ENCODE peak calls at places on chromosome 6, in seven cellular contexts. Q is spleen, I is tibial nerve, T is H1, K is transverse colon, Y is uterus, J is heart left ventricle. C is an unnamed sample.

GRCh38 chr6:147909645-147910044 is 401.2 kb downstream of the SAMD5 start:
- DNase-seq in Q (no peak), I (no peak), T (no peak), K (no peak), Y (no peak), J (no peak), C (no peak)

GRCh38 chr6:13334953-13335352 is 6.6 kb upstream of the TBC1D7 start:
- DNase-seq in Q (no peak), I (no peak), T (no peak), K (no peak), Y (no peak), J (peak), C (no peak)

GRCh38 chr6:168888786-168889345 is 364.8 kb downstream of the THBS2 start:
- DNase-seq in Q (no peak), I (no peak), T (no peak), K (no peak), Y (no peak), J (no peak), C (no peak)

GRCh38 chr6:153117986-153118886 is 12.8 kb downstream of the RGS17 start:
- DNase-seq in Q (no peak), I (no peak), T (no peak), K (no peak), Y (no peak), J (no peak), C (no peak)

GRCh38 chr6:158870418-158870957 is 51.3 kb upstream of the EZR start:
- DNase-seq in Q (no peak), I (no peak), T (no peak), K (no peak), Y (no peak), J (no peak), C (no peak)

GRCh38 chr6:1820165-1820564 is 210.4 kb downstream of the FOXC1 start:
- DNase-seq in Q (no peak), I (no peak), T (no peak), K (no peak), Y (no peak), J (no peak), C (no peak)

GRCh38 chr6:35687658-35688604 is 784 bp downstream of the FKBP5 start:
- DNase-seq in Q (peak), I (peak), T (peak), K (peak), Y (peak), J (peak), C (peak)

GRCh38 chr6:118537579-118537978 is 10.5 kb upstream of the PLN start:
- DNase-seq in Q (no peak), I (no peak), T (no peak), K (no peak), Y (no peak), J (no peak), C (no peak)

GRCh38 chr6:94349227-94349626 is 929.9 kb upstream of the EPHA7 start:
- DNase-seq in Q (no peak), I (no peak), T (no peak), K (no peak), Y (no peak), J (no peak), C (no peak)

GRCh38 chr6:145352382-145353080 is 382.8 kb downstream of the EPM2A start:
- DNase-seq in Q (no peak), I (no peak), T (no peak), K (no peak), Y (no peak), J (no peak), C (no peak)

GRCh38 chr6:1131285-1132079 is 180.4 kb upstream of the FOXQ1 start:
- DNase-seq in Q (no peak), I (no peak), T (no peak), K (no peak), Y (no peak), J (peak), C (peak)

GRCh38 chr6:5813625-5814027 is 193.1 kb downstream of the NRN1 start:
- DNase-seq in Q (no peak), I (no peak), T (no peak), K (no peak), Y (no peak), J (no peak), C (no peak)

GRCh38 chr6:127083231-127084015 is 35.0 kb upstream of the RSPO3 start:
- DNase-seq in Q (no peak), I (no peak), T (no peak), K (no peak), Y (no peak), J (no peak), C (no peak)

GRCh38 chr6:44925100-44925739 is 402.9 kb upstream of the RUNX2 start:
- DNase-seq in Q (no peak), I (no peak), T (no peak), K (no peak), Y (no peak), J (no peak), C (no peak)

GRCh38 chr6:25448965-25449538 is 169.9 kb downstream of the CARMIL1 start:
- DNase-seq in Q (no peak), I (no peak), T (no peak), K (no peak), Y (no peak), J (no peak), C (no peak)

GRCh38 chr6:72976389-72976900 is 248.9 kb downstream of the KHDC1L start:
- DNase-seq in Q (no peak), I (no peak), T (no peak), K (no peak), Y (no peak), J (no peak), C (no peak)

GRCh38 chr6:142246960-142247359 is 54.8 kb upstream of the ADGRG6 start:
- DNase-seq in Q (no peak), I (no peak), T (no peak), K (no peak), Y (no peak), J (no peak), C (no peak)

GRCh38 chr6:108587258-108588059 is 26.7 kb downstream of the FOXO3 start:
- DNase-seq in Q (no peak), I (no peak), T (no peak), K (no peak), Y (peak), J (peak), C (no peak)

GRCh38 chr6:89347825-89348224 is 4.7 kb downstream of the UBE2J1 start:
- DNase-seq in Q (no peak), I (no peak), T (no peak), K (no peak), Y (no peak), J (peak), C (no peak)

GRCh38 chr6:34272022-34272926 is 23.5 kb upstream of the SMIM29 start:
- DNase-seq in Q (peak), I (no peak), T (peak), K (no peak), Y (no peak), J (peak), C (no peak)
- TF ChIP-seq CTCF in Q (no peak), I (no peak), T (peak), K (no peak), Y (no peak), J (no peak), C (no peak)

DNA sequence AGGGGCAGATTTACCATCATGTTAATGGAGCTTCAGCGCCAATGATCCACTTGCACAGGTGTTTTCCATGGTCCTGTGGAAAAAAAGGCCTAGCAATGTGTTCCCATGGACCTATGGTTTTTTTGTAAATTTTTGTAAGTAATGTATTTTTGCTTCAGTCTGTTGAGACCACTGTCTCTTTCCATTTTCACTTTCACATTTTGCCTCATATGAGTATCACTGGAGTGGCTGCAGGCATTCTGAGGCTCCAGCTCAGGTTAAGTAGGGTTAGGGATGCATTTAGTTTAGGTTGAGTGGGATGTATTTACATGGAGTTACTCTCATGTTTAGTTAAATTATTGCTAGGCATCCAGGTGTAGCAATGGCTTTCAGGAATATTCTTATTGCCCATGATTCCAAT is 19.2 kb upstream of the LMBRD1 start:
- DNase-seq in Q (no peak), I (no peak), T (no peak), K (no peak), Y (no peak), J (no peak), C (no peak)
- H3K4me3 ChIP-seq in Q (no peak), I (no peak), T (no peak), K (no peak), Y (no peak), J (no peak), C (no peak)

GRCh38 chr6:125931733-125932450 is 24.7 kb upstream of the HINT3 start:
- DNase-seq in Q (no peak), I (no peak), T (no peak), K (no peak), Y (no peak), J (no peak), C (no peak)
- TF ChIP-seq POLR2A in Q (no peak), I (no peak), T (no peak), K (no peak), Y (no peak), J (no peak), C (no peak)

DNA sequence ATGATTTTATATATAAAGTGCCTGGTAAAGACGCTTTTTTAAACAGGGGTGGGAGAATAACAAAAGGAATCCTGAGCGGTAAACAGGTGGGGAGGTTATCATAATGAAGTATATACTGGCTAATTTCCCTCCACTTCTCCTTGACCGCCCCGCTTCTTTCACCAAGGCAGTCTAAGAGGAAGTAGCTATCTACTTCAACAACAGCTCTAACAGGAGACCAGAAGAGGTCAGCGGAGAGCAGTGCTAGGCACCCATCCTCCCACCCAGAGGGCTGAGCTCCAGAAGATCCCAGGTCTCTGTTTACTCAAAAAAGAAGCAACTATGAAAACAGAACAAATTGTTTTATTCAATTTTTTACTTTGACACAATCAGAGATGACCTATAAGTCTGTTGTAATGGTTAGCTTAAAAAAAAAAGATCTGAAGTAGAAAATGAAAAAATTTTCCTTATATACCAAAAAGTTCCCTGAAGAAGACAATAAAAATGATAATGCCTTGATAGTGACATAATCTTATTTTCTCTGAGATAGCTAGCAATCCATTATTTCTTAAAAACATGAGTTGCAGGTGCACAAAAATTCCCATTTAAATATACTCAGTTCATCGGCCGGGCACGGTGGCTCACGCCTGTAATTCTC is 141.1 kb downstream of the PDSS2 start:
- DNase-seq in Q (peak), I (peak), T (peak), K (peak), Y (peak), J (peak), C (peak)
- TF ChIP-seq CTCF in Q (no peak), I (peak), T (peak), K (peak), Y (peak), J (peak), C (peak)

GRCh38 chr6:165749163-165749562 is 86.1 kb upstream of the PDE10A start:
- DNase-seq in Q (no peak), I (no peak), T (no peak), K (no peak), Y (no peak), J (no peak), C (no peak)
- H3K4me3 ChIP-seq in Q (no peak), I (no peak), T (no peak), K (no peak), Y (no peak), J (no peak), C (no peak)

GRCh38 chr6:18155273-18155863 is at the start of gene KDM1B:
- DNase-seq in Q (peak), I (peak), T (no peak), K (peak), Y (peak), J (peak), C (no peak)

GRCh38 chr6:18153311-18153703 is 1.6 kb downstream of the TPMT start:
- DNase-seq in Q (no peak), I (no peak), T (no peak), K (no peak), Y (no peak), J (no peak), C (no peak)

GRCh38 chr6:18155864-18156396 is 708 bp downstream of the KDM1B start:
- DNase-seq in Q (peak), I (peak), T (peak), K (peak), Y (peak), J (peak), C (peak)

GRCh38 chr6:18151801-18152200 is 3.1 kb downstream of the TPMT start:
- DNase-seq in Q (no peak), I (no peak), T (no peak), K (no peak), Y (no peak), J (no peak), C (no peak)

GRCh38 chr6:18154507-18155272 is at the start of gene TPMT:
- DNase-seq in Q (peak), I (no peak), T (peak), K (peak), Y (peak), J (peak), C (peak)
- TF ChIP-seq POLR2A in Q (peak), I (peak), T (peak), K (peak), Y (peak), J (no peak), C (peak)

GRCh38 chr6:4316867-4317400 is 181.6 kb upstream of the ECI2 start:
- DNase-seq in Q (no peak), I (peak), T (no peak), K (peak), Y (peak), J (peak), C (no peak)

GRCh38 chr6:4309540-4309939 is 174.2 kb upstream of the ECI2 start:
- DNase-seq in Q (no peak), I (no peak), T (no peak), K (no peak), Y (no peak), J (no peak), C (no peak)

GRCh38 chr6:4311976-4312860 is 176.8 kb upstream of the ECI2 start:
- DNase-seq in Q (no peak), I (no peak), T (no peak), K (no peak), Y (no peak), J (no peak), C (no peak)

GRCh38 chr6:4314201-4314707 is 178.9 kb upstream of the ECI2 start:
- DNase-seq in Q (no peak), I (no peak), T (no peak), K (no peak), Y (no peak), J (no peak), C (no peak)

DNA sequence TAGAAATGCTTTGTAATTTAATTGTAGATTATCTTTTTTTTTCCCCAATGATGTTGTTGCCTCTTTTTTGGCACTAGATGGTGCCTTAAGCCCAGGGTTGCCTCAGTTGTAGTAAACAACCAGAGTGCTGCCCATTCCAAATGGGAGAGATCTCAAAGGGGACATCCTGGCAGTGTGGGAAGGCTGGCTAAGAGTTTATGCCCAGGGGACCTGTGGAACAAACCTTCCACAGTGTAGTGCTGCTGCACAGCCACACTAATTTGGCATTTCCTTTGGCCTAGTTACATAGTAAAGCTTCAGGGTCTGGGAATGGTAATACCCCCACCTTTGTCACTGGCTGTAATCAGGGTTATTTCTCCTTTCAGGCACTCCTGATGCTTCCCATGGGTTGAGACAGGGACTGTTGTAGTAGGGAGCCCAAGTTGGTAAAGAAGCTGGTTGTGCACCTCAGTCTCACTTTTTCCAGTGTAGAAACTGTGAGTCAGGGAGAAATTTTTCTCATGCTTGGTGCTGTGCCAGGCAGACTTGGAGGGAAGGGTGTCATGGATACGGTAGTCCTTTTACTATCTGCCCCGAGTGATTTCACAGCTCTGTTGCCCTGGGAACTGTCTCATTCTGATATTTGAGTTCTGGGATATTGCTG is 177.8 kb upstream of the ECI2 start:
- DNase-seq in Q (no peak), I (no peak), T (no peak), K (peak), Y (peak), J (peak), C (no peak)
- TF ChIP-seq CTCF in Q (no peak), I (peak), T (peak), K (peak), Y (no peak), J (peak), C (no peak)

DNA sequence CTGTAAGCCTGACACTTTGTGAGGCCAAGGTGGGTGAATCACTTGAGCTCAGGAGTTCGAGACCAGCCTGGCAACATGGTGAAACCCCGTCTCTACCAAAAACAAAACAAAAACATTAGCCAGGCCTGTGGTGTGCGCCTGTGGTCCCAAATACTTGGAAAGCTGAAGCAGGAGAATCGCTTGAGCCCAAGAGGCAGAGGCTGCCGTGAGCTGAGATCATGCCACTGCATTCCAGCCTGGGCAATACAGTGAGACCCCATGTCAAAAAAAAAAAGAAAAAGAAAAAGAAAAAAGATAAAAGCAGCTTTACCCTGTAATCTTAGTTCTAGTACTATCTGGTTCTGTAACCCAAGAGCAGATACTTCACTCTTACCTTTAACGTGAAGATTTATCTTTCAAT is 27.6 kb downstream of the SSR1 start:
- DNase-seq in Q (no peak), I (no peak), T (no peak), K (no peak), Y (no peak), J (no peak), C (no peak)
- H3K4me3 ChIP-seq in Q (no peak), I (no peak), T (no peak), K (no peak), Y (no peak), J (no peak), C (no peak)